ENCODE peak calls at places on chromosomes 12 and 14, in five cellular contexts. One of them, this sample, is unnamed.

GRCh38 chr14:39102265-39102968 is 618 bp downstream of the SEC23A start:
- DNase-seq in cardiac fibroblast: peak
- DNase-seq in GM23338: peak
- DNase-seq in endodermal cell: no peak
- DNase-seq in IMR-90: peak
- DNase-seq in this sample: no peak

GRCh38 chr12:31008961-31009840 is 64.5 kb upstream of the DDX11 start:
- DNase-seq in cardiac fibroblast: no peak
- DNase-seq in GM23338: no peak
- DNase-seq in endodermal cell: no peak
- DNase-seq in IMR-90: no peak
- DNase-seq in this sample: no peak

GRCh38 chr12:82359115-82359478 is 768 bp downstream of the METTL25 start:
- DNase-seq in cardiac fibroblast: peak
- DNase-seq in GM23338: peak
- DNase-seq in endodermal cell: peak
- DNase-seq in IMR-90: no peak
- DNase-seq in this sample: no peak

GRCh38 chr12:105954891-105955607 is 183.7 kb downstream of the NUAK1 start:
- DNase-seq in cardiac fibroblast: peak
- DNase-seq in GM23338: no peak
- DNase-seq in endodermal cell: no peak
- DNase-seq in IMR-90: peak
- DNase-seq in this sample: no peak

GRCh38 chr12:6167327-6168280 is 32.6 kb upstream of the CD9 start:
- DNase-seq in cardiac fibroblast: peak
- DNase-seq in GM23338: no peak
- DNase-seq in endodermal cell: no peak
- DNase-seq in IMR-90: peak
- DNase-seq in this sample: peak

GRCh38 chr12:68939500-68939899 is 6.5 kb upstream of the CPM start:
- DNase-seq in cardiac fibroblast: no peak
- DNase-seq in GM23338: no peak
- DNase-seq in endodermal cell: no peak
- DNase-seq in IMR-90: no peak
- DNase-seq in this sample: no peak

GRCh38 chr14:99899578-99900178 is 106.5 kb downstream of the EML1 start:
- DNase-seq in cardiac fibroblast: peak
- DNase-seq in GM23338: peak
- DNase-seq in endodermal cell: no peak
- DNase-seq in IMR-90: peak
- DNase-seq in this sample: no peak

GRCh38 chr12:67362526-67362925 is 93.4 kb downstream of the CAND1 start:
- DNase-seq in cardiac fibroblast: no peak
- DNase-seq in GM23338: no peak
- DNase-seq in endodermal cell: no peak
- DNase-seq in IMR-90: no peak
- DNase-seq in this sample: no peak

GRCh38 chr14:91755560-91755959 is 23.7 kb upstream of the CATSPERB start:
- DNase-seq in cardiac fibroblast: peak
- DNase-seq in GM23338: no peak
- DNase-seq in endodermal cell: no peak
- DNase-seq in IMR-90: peak
- DNase-seq in this sample: no peak

GRCh38 chr14:69260246-69260978 is 454 bp downstream of the GALNT16 start:
- DNase-seq in cardiac fibroblast: peak
- DNase-seq in GM23338: peak
- DNase-seq in endodermal cell: peak
- DNase-seq in IMR-90: peak
- DNase-seq in this sample: no peak

GRCh38 chr12:68374315-68374982 is 42.3 kb upstream of the MDM1 start:
- DNase-seq in cardiac fibroblast: no peak
- DNase-seq in GM23338: no peak
- DNase-seq in endodermal cell: no peak
- DNase-seq in IMR-90: no peak
- DNase-seq in this sample: no peak

GRCh38 chr14:63727231-63727735 is 582 bp downstream of the SGPP1 start:
- DNase-seq in cardiac fibroblast: peak
- DNase-seq in GM23338: peak
- DNase-seq in endodermal cell: peak
- DNase-seq in IMR-90: peak
- DNase-seq in this sample: no peak

GRCh38 chr12:79678306-79678705 is 12.5 kb downstream of the PAWR start:
- DNase-seq in cardiac fibroblast: no peak
- DNase-seq in GM23338: no peak
- DNase-seq in endodermal cell: no peak
- DNase-seq in IMR-90: no peak
- DNase-seq in this sample: no peak

GRCh38 chr12:6092784-6093722 is 31.4 kb downstream of the VWF start:
- DNase-seq in cardiac fibroblast: peak
- DNase-seq in GM23338: no peak
- DNase-seq in endodermal cell: peak
- DNase-seq in IMR-90: peak
- DNase-seq in this sample: no peak

GRCh38 chr12:6507102-6507998 is 13.4 kb downstream of the NCAPD2 start:
- DNase-seq in cardiac fibroblast: peak
- DNase-seq in GM23338: peak
- DNase-seq in endodermal cell: peak
- DNase-seq in IMR-90: peak
- DNase-seq in this sample: no peak

GRCh38 chr14:103688441-103688840 is 26.8 kb downstream of the XRCC3 start:
- DNase-seq in cardiac fibroblast: no peak
- DNase-seq in GM23338: no peak
- DNase-seq in endodermal cell: no peak
- DNase-seq in IMR-90: no peak
- DNase-seq in this sample: no peak

GRCh38 chr12:92467886-92468285 is 234.9 kb upstream of the PLEKHG7 start:
- DNase-seq in cardiac fibroblast: no peak
- DNase-seq in GM23338: no peak
- DNase-seq in endodermal cell: no peak
- DNase-seq in IMR-90: peak
- DNase-seq in this sample: no peak

GRCh38 chr14:29273513-29273912 is 506.9 kb downstream of the FOXG1 start:
- DNase-seq in cardiac fibroblast: no peak
- DNase-seq in GM23338: peak
- DNase-seq in endodermal cell: no peak
- DNase-seq in IMR-90: no peak
- DNase-seq in this sample: no peak

GRCh38 chr12:68113644-68114043 is 45.9 kb downstream of the IFNG start:
- DNase-seq in cardiac fibroblast: no peak
- DNase-seq in GM23338: peak
- DNase-seq in endodermal cell: peak
- DNase-seq in IMR-90: no peak
- DNase-seq in this sample: no peak

GRCh38 chr12:5794156-5794555 is 150.9 kb downstream of the ANO2 start:
- DNase-seq in cardiac fibroblast: no peak
- DNase-seq in GM23338: no peak
- DNase-seq in endodermal cell: peak
- DNase-seq in IMR-90: no peak
- DNase-seq in this sample: no peak

GRCh38 chr14:53180272-53181221 is 27.4 kb upstream of the DDHD1 start:
- DNase-seq in cardiac fibroblast: peak
- DNase-seq in GM23338: peak
- DNase-seq in endodermal cell: peak
- DNase-seq in IMR-90: peak
- DNase-seq in this sample: no peak

GRCh38 chr14:52878469-52878868 is 72.4 kb downstream of the FERMT2 start:
- DNase-seq in cardiac fibroblast: no peak
- DNase-seq in GM23338: no peak
- DNase-seq in endodermal cell: no peak
- DNase-seq in IMR-90: no peak
- DNase-seq in this sample: no peak

GRCh38 chr12:57194253-57194652 is 22.3 kb upstream of the NXPH4 start:
- DNase-seq in cardiac fibroblast: no peak
- DNase-seq in GM23338: no peak
- DNase-seq in endodermal cell: no peak
- DNase-seq in IMR-90: no peak
- DNase-seq in this sample: no peak

GRCh38 chr12:57196439-57196838 is 20.2 kb upstream of the NXPH4 start:
- DNase-seq in cardiac fibroblast: no peak
- DNase-seq in GM23338: no peak
- DNase-seq in endodermal cell: no peak
- DNase-seq in IMR-90: no peak
- DNase-seq in this sample: no peak

GRCh38 chr12:57196956-57197355 is 19.6 kb upstream of the NXPH4 start:
- DNase-seq in cardiac fibroblast: no peak
- DNase-seq in GM23338: no peak
- DNase-seq in endodermal cell: no peak
- DNase-seq in IMR-90: no peak
- DNase-seq in this sample: no peak

GRCh38 chr12:57195186-57195585 is 21.4 kb upstream of the NXPH4 start:
- DNase-seq in cardiac fibroblast: no peak
- DNase-seq in GM23338: no peak
- DNase-seq in endodermal cell: no peak
- DNase-seq in IMR-90: no peak
- DNase-seq in this sample: no peak

GRCh38 chr12:57195655-57196371 is 20.8 kb upstream of the NXPH4 start:
- DNase-seq in cardiac fibroblast: no peak
- DNase-seq in GM23338: no peak
- DNase-seq in endodermal cell: no peak
- DNase-seq in IMR-90: no peak
- DNase-seq in this sample: no peak
- TF ChIP-seq CTCF in cardiac fibroblast: no peak
- TF ChIP-seq CTCF in GM23338: no peak
- TF ChIP-seq CTCF in endodermal cell: no peak
- TF ChIP-seq CTCF in IMR-90: no peak
- TF ChIP-seq CTCF in this sample: no peak

GRCh38 chr12:119102714-119103113 is 76.0 kb upstream of the HSPB8 start:
- DNase-seq in cardiac fibroblast: no peak
- DNase-seq in GM23338: no peak
- DNase-seq in endodermal cell: peak
- DNase-seq in IMR-90: no peak
- DNase-seq in this sample: no peak
- H3K4me3 ChIP-seq in cardiac fibroblast: no peak
- H3K4me3 ChIP-seq in GM23338: no peak
- H3K4me3 ChIP-seq in endodermal cell: no peak
- H3K4me3 ChIP-seq in IMR-90: no peak
- H3K4me3 ChIP-seq in this sample: no peak

DNA sequence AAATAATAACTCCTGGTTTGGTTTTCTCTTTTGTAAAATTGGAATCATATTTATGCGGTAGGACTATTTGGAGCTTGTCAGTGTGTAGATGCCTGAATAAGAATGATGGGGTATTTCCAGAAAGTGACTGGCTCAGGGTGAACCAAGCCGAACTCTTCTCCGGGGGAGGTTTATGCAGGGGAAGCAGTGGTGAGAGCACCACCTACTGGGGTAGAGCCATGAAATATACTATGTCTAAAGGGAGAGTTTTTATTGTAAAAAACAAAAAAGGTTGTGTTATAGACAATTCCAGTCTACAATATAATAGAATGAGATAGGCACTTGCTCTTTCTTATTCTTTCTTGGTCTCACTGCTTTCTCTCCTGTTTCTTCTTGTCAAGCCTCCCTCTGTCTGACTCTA is 222.9 kb upstream of the SLC16A7 start:
- DNase-seq in cardiac fibroblast: peak
- DNase-seq in GM23338: peak
- DNase-seq in endodermal cell: peak
- DNase-seq in IMR-90: peak
- DNase-seq in this sample: no peak
- TF ChIP-seq CTCF in cardiac fibroblast: peak
- TF ChIP-seq CTCF in GM23338: peak
- TF ChIP-seq CTCF in endodermal cell: peak
- TF ChIP-seq CTCF in IMR-90: peak
- TF ChIP-seq CTCF in this sample: peak

GRCh38 chr12:40238221-40238902 is 13.6 kb downstream of the LRRK2 start:
- DNase-seq in cardiac fibroblast: no peak
- DNase-seq in GM23338: no peak
- DNase-seq in endodermal cell: no peak
- DNase-seq in IMR-90: no peak
- DNase-seq in this sample: no peak
- H3K4me3 ChIP-seq in cardiac fibroblast: no peak
- H3K4me3 ChIP-seq in GM23338: no peak
- H3K4me3 ChIP-seq in endodermal cell: peak
- H3K4me3 ChIP-seq in IMR-90: no peak
- H3K4me3 ChIP-seq in this sample: no peak

DNA sequence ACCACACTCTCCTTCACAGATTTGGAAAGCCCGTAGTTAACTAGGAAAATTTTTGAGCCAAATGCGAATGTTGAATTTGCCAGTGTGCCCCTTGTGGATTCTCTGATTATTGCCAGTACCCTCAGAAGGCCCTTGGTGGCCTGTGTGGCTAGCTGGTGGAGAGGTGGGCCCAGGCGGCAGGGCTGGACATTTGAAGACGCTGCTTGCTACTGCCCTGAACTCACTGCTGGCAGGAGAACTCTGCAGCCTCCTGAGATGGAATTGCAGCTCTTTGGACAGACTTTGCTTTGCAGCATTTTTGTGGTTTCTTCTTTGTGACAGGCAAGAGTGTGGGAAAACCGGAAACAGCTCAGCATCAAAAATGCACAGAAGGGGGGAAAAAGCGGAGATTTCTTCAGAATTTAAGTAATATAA is 97.6 kb downstream of the TGFB3 start:
- DNase-seq in cardiac fibroblast: peak
- DNase-seq in GM23338: peak
- DNase-seq in endodermal cell: peak
- DNase-seq in IMR-90: peak
- DNase-seq in this sample: peak
- TF ChIP-seq CTCF in cardiac fibroblast: peak
- TF ChIP-seq CTCF in GM23338: peak
- TF ChIP-seq CTCF in endodermal cell: peak
- TF ChIP-seq CTCF in IMR-90: peak
- TF ChIP-seq CTCF in this sample: no peak

GRCh38 chr12:46432325-46432724 is 59.8 kb upstream of the SLC38A2 start:
- DNase-seq in cardiac fibroblast: no peak
- DNase-seq in GM23338: no peak
- DNase-seq in endodermal cell: no peak
- DNase-seq in IMR-90: no peak
- DNase-seq in this sample: no peak

GRCh38 chr12:46433829-46434228 is 61.3 kb upstream of the SLC38A2 start:
- DNase-seq in cardiac fibroblast: no peak
- DNase-seq in GM23338: no peak
- DNase-seq in endodermal cell: no peak
- DNase-seq in IMR-90: no peak
- DNase-seq in this sample: no peak

GRCh38 chr12:46435625-46436024 is 63.1 kb upstream of the SLC38A2 start:
- DNase-seq in cardiac fibroblast: no peak
- DNase-seq in GM23338: no peak
- DNase-seq in endodermal cell: no peak
- DNase-seq in IMR-90: no peak
- DNase-seq in this sample: no peak

DNA sequence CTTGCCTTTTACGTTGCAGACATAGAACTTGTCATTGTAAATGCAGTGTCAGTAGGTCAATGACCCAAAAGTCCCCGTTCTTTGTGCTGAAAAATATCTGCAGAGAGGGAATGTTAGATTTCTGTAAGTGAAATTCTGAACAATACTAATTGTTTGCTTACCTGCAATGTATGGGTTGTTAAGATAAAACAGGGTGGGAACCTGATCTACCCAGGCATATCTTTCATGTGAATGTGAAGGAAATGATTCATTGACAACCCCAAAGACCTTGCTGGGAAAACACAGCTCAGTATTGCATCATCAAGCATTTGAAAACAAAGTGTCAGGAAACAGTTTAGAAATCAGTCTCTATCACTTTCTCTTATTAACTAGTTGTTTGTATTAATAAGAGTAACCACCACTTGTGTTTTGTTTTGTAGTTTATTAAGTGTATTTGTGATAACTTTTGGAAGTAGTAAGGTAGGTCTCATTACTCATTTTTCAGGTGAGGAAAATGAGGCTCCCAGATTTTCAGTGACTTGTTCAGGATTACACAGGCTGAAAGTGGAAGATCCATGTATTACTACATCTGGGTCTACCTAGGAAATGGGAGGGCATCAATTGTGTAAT is 57.9 kb upstream of the SLC38A2 start:
- DNase-seq in cardiac fibroblast: peak
- DNase-seq in GM23338: peak
- DNase-seq in endodermal cell: no peak
- DNase-seq in IMR-90: peak
- DNase-seq in this sample: peak
- H3K4me3 ChIP-seq in cardiac fibroblast: no peak
- H3K4me3 ChIP-seq in GM23338: no peak
- H3K4me3 ChIP-seq in endodermal cell: no peak
- H3K4me3 ChIP-seq in IMR-90: no peak
- H3K4me3 ChIP-seq in this sample: no peak